ENCODE peak calls at places on chromosomes 11 and 22, in four cellular contexts. U is HEK293T, V is K562, I is GM12878. B is an unnamed sample.

GRCh38 chr11:19380375-19380774 is 139.6 kb upstream of the E2F8 start:
- DNase-seq in V (no peak), I (no peak), U (no peak), B (no peak)

GRCh38 chr11:9003573-9004309 is at the start of gene NRIP3:
- DNase-seq in V (peak; percentile 91), I (no peak), U (peak; percentile 86), B (no peak)

GRCh38 chr22:38397189-38398097 is 57.6 kb downstream of the KCNJ4 start:
- DNase-seq in V (no peak), I (no peak), U (peak; percentile 42), B (no peak)

GRCh38 chr22:28820885-28821284 is 20.5 kb upstream of the XBP1 start:
- DNase-seq in V (no peak), I (no peak), U (no peak), B (no peak)

GRCh38 chr11:19938051-19938856 is 222.0 kb downstream of the DBX1 start:
- DNase-seq in U (peak; percentile 76), V (peak; percentile 83), I (no peak), B (peak; percentile 40)

GRCh38 chr11:43788394-43788793 is 92.2 kb upstream of the ALKBH3 start:
- DNase-seq in I (no peak), V (no peak), U (no peak), B (no peak)

GRCh38 chr22:36991220-36991619 is 28.0 kb downstream of the TST start:
- DNase-seq in I (no peak), U (no peak), V (no peak), B (no peak)

GRCh38 chr22:50148991-50149721 is 21.4 kb upstream of the PANX2 start:
- DNase-seq in U (peak; percentile 87), V (peak; percentile 84), I (peak; percentile 35), B (peak; percentile 46)

GRCh38 chr11:132519226-132519860 is 1013.0 kb downstream of the OPCML start:
- DNase-seq in U (no peak), I (no peak), V (no peak), B (no peak)

GRCh38 chr11:69010361-69010891 is 2.6 kb downstream of the MRGPRF start:
- DNase-seq in I (no peak), V (no peak), U (no peak), B (no peak)

GRCh38 chr11:99142237-99142636 is 121.5 kb downstream of the CNTN5 start:
- DNase-seq in I (no peak), U (no peak), V (no peak), B (no peak)

GRCh38 chr11:62921573-62922188 is 518 bp upstream of the CHRM1 start:
- DNase-seq in V (peak; percentile 34), I (no peak), U (no peak), B (no peak)

GRCh38 chr11:128764617-128765095 is 70.8 kb downstream of the FLI1 start:
- DNase-seq in V (no peak), U (no peak), I (no peak), B (no peak)

GRCh38 chr11:57815476-57815875 is 53.9 kb downstream of the CTNND1 start:
- DNase-seq in U (no peak), I (no peak), V (no peak), B (no peak)

GRCh38 chr11:110379936-110380335 is 49.8 kb upstream of the FDX1 start:
- DNase-seq in V (no peak), U (no peak), I (no peak), B (no peak)

GRCh38 chr22:26326803-26327202 is 102.3 kb upstream of the ASPHD2 start:
- DNase-seq in I (no peak), V (no peak), U (no peak), B (no peak)

GRCh38 chr22:22243033-22243680 is 1.4 kb upstream of the VPREB1 start:
- DNase-seq in U (no peak), V (no peak), I (no peak), B (no peak)

GRCh38 chr11:67423466-67423865 is 4.8 kb upstream of the RPS6KB2 start:
- DNase-seq in I (no peak), V (no peak), U (no peak), B (no peak)

GRCh38 chr11:124739479-124740276 is at the start of gene NRGN:
- DNase-seq in V (peak; percentile 97), U (peak; percentile 97), I (no peak), B (peak; percentile 79)

GRCh38 chr11:66017354-66017753 is 5.5 kb downstream of the CST6 start:
- DNase-seq in U (no peak), V (peak; percentile 58), I (no peak), B (no peak)

GRCh38 chr22:24796860-24797259 is 9.2 kb upstream of the SGSM1 start:
- DNase-seq in U (no peak), I (no peak), V (no peak), B (no peak)

GRCh38 chr11:17574141-17574798 is 27.2 kb downstream of the OTOG start:
- DNase-seq in U (no peak), V (no peak), I (no peak), B (no peak)

GRCh38 chr11:17578296-17578695 is 31.2 kb downstream of the OTOG start:
- DNase-seq in V (no peak), U (no peak), I (no peak), B (no peak)

GRCh38 chr11:17574799-17575144 is 27.7 kb downstream of the OTOG start:
- DNase-seq in I (no peak), U (no peak), V (no peak), B (no peak)

GRCh38 chr11:17573526-17573925 is 26.5 kb downstream of the OTOG start:
- DNase-seq in V (no peak), I (no peak), U (no peak), B (no peak)

GRCh38 chr11:17575431-17576425 is 28.7 kb downstream of the OTOG start:
- DNase-seq in V (no peak), I (no peak), U (no peak), B (no peak)
- TF ChIP-seq TARDBP in V (no peak), I (no peak), U (no peak), B (no peak)

DNA sequence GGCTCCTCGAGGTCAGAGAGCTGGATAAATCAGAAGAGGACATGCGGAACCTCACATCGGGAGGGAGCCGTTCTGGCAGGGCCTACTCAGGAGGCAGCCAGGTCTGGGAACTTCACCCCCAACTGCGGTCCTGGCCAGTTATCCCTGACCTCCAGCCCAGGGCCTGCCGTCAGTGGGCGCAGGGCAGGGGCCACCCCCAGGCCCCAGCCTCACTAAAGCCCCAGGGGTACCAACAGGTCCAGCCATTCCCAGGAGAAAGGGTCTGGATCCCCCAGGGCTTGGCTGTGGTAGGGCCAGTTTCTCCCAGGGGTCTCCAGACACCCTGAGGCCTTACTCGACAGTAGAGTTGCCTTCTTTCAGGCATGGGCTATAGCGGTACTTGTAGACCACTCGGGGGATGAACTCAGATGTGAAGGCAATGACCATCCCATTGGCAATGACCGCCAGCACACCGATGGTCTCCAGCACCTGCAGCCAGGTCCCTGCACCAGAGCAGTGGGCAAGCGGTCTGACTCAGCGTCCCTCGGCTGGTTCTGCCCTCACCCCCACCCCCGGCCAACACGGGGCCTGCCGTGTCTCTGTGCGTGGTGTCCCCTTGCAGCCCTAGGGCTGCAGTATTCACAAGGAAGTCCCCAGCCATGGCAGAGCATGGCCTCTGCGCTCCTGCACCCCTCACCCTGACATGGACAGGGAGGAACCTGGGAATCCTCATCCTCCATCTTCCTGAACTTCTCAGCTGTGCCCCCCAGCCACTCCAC is 4.6 kb upstream of the SIGIRR start:
- DNase-seq in V (no peak), I (no peak), U (no peak), B (no peak)
- TF ChIP-seq FOXK2 in V (no peak), I (no peak), U (no peak), B (no peak)

DNA sequence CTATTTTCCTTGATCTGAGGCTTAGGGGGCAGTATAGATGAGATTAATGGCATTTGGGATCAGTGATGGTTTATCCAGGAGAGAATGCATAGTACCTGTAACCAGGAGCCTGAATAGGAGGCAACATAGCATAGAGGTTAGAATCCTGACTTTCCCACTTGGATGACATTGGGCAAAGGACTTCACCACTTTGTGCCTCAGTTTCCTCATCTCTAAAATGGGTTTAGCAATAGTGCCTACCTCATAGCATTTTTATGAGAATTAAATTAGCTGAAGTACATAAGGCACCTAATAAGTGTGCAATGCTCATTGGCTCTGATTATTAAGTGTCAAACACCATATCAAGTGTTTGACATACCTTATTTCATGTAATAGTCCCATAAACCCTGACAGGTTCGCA is 30.8 kb downstream of the CD44 start:
- DNase-seq in U (no peak), V (no peak), I (no peak), B (no peak)
- TF ChIP-seq TARDBP in U (no peak), V (no peak), I (no peak), B (no peak)

DNA sequence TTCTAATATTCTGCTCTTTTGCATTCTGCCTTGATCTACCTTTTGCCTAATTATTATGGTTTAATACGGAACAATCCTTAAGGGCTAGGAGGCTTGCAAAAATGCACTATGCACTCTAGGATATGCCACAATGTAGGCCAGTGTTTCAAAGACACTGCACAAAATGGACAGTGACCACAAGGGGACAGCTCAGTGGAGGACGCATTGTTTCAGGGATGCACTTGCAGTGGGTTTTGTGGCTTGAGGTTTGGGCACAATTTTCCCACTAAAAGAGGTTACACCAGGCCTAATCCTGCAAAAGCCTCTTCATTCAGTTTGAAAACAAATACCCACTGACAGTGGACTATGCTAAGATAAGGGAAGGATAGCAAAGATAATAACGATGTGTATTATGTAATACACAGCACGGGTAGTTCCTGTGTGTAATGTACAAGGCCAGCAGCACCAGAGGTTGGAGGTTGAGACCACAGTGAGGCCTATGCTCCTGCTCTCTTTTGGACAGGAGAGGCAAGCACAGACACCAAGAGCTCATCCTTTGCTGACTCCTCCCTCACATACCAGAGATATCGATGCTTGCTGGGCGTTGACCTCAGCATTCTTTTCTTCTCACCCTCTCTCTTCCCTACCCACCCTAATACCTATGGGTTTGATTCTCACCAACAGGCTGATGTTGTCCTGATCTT is 12.7 kb downstream of the MAP6 start:
- DNase-seq in I (no peak), U (no peak), V (no peak), B (peak; percentile 31)
- TF ChIP-seq FOXK2 in I (no peak), U (no peak), V (no peak), B (no peak)

B was measured in HepG2.